ENCODE peak calls at places on chromosomes 2 and 18, in eight cellular contexts. Q is thyroid gland, E is GM12892, K is EL, R is sciatic nerve, T is stomach, C is neuronal stem cell, P is AG10803. J is an unnamed sample.

GRCh38 chr2:168233726-168234406 is 13.5 kb downstream of the STK39 start:
- DNase-seq in E (no peak), R (no peak), P (no peak), T (no peak), K (no peak), C (no peak), Q (no peak), J (no peak)

GRCh38 chr18:63159590-63159989 is 160.0 kb downstream of the BCL2 start:
- DNase-seq in E (no peak), R (no peak), K (no peak), C (no peak), P (no peak), T (no peak), Q (no peak), J (no peak)

GRCh38 chr2:196742685-196743084 is 56.8 kb downstream of the GTF3C3 start:
- DNase-seq in P (no peak), K (no peak), T (no peak), C (no peak), Q (no peak), R (no peak), E (no peak), J (no peak)

GRCh38 chr2:237326250-237327171 is 87.5 kb downstream of the COL6A3 start:
- DNase-seq in T (no peak), K (no peak), Q (no peak), P (no peak), E (no peak), R (no peak), C (no peak), J (no peak)

GRCh38 chr2:134866498-134867099 is 28.2 kb downstream of the ACMSD start:
- DNase-seq in E (no peak), Q (no peak), T (no peak), C (no peak), K (peak), R (no peak), P (peak), J (no peak)

GRCh38 chr2:84653302-84653701 is 137.0 kb downstream of the DNAH6 start:
- DNase-seq in T (no peak), C (no peak), P (peak), R (no peak), E (no peak), K (no peak), Q (no peak), J (no peak)

GRCh38 chr2:109663721-109664120 is 49.6 kb downstream of the SOWAHC start:
- DNase-seq in E (no peak), C (no peak), K (peak), Q (peak), P (peak), T (no peak), R (peak), J (no peak)

GRCh38 chr2:1115843-1116539 is 165.3 kb downstream of the SNTG2 start:
- DNase-seq in T (no peak), Q (no peak), K (no peak), R (no peak), E (no peak), P (no peak), C (no peak), J (no peak)

GRCh38 chr2:234137400-234138014 is 87.0 kb downstream of the SPP2 start:
- DNase-seq in E (no peak), R (no peak), T (no peak), Q (no peak), K (peak), C (no peak), P (peak), J (no peak)

GRCh38 chr2:230924470-230925341 is at the start of gene GPR55:
- DNase-seq in K (no peak), E (peak), T (peak), R (peak), C (no peak), P (no peak), Q (no peak), J (peak)

GRCh38 chr2:233270951-233271350 is 19.5 kb downstream of the ATG16L1 start:
- DNase-seq in T (no peak), R (no peak), K (no peak), Q (no peak), C (no peak), P (no peak), E (no peak), J (no peak)